ENCODE peak calls at places on chromosome X, in seven cellular contexts. N, O, V, X, G, M and W are unnamed samples.

GRCh38 chrX:144810539-144810938 is 436.8 kb upstream of the SPANXN1 start:
- DNase-seq in N (no peak), O (no peak), V (no peak), X (no peak), G (no peak), M (no peak), W (no peak)

GRCh38 chrX:94831364-94831763 is 1157.4 kb downstream of the FAM133A start:
- DNase-seq in N (peak), O (no peak), V (no peak), X (no peak), G (no peak), M (no peak), W (no peak)

GRCh38 chrX:130848763-130849162 is 54.2 kb downstream of the ENOX2 start:
- DNase-seq in N (no peak), O (no peak), V (no peak), X (no peak), G (no peak), M (no peak), W (no peak)

GRCh38 chrX:123562342-123563146 is 170.3 kb downstream of the THOC2 start:
- DNase-seq in N (no peak), O (no peak), V (no peak), X (no peak), G (no peak), M (no peak), W (no peak)

GRCh38 chrX:134469481-134469880 is 9.5 kb downstream of the HPRT1 start:
- DNase-seq in N (peak), O (no peak), V (no peak), X (no peak), G (no peak), M (no peak), W (no peak)

GRCh38 chrX:46630141-46630540 is 56.6 kb downstream of the CHST7 start:
- DNase-seq in N (peak), O (no peak), V (no peak), X (no peak), G (no peak), M (no peak), W (no peak)

GRCh38 chrX:21723097-21723496 is 34.8 kb downstream of the SMPX start:
- DNase-seq in N (peak), O (no peak), V (no peak), X (no peak), G (no peak), M (no peak), W (no peak)

GRCh38 chrX:154750301-154751120 is at the start of gene GAB3:
- DNase-seq in N (no peak), O (peak), V (no peak), X (peak), G (peak), M (peak), W (peak)

GRCh38 chrX:140346711-140347110 is 158.2 kb downstream of the SOX3 start:
- DNase-seq in N (no peak), O (no peak), V (no peak), X (no peak), G (no peak), M (no peak), W (no peak)

GRCh38 chrX:13690836-13691235 is 1.9 kb downstream of the RAB9A start:
- DNase-seq in N (peak), O (no peak), V (no peak), X (peak), G (no peak), M (no peak), W (no peak)

GRCh38 chrX:130793966-130794365 is 109.0 kb downstream of the ENOX2 start:
- DNase-seq in N (no peak), O (no peak), V (no peak), X (no peak), G (no peak), M (no peak), W (no peak)

GRCh38 chrX:130085551-130085986 is 24.7 kb downstream of the ELF4 start:
- DNase-seq in N (no peak), O (no peak), V (no peak), X (no peak), G (no peak), M (no peak), W (no peak)

GRCh38 chrX:16963216-16963615 is 16.8 kb downstream of the REPS2 start:
- DNase-seq in N (no peak), O (no peak), V (no peak), X (no peak), G (no peak), M (no peak), W (no peak)

GRCh38 chrX:34918856-34919255 is 23.7 kb upstream of the FAM47B start:
- DNase-seq in N (peak), O (peak), V (no peak), X (no peak), G (no peak), M (peak), W (no peak)

GRCh38 chrX:140502491-140503229 is 2.2 kb downstream of the SOX3 start:
- DNase-seq in N (no peak), O (no peak), V (no peak), X (no peak), G (no peak), M (no peak), W (no peak)

GRCh38 chrX:44330227-44330626 is 13.2 kb downstream of the EFHC2 start:
- DNase-seq in N (no peak), O (no peak), V (no peak), X (no peak), G (no peak), M (no peak), W (no peak)

GRCh38 chrX:13747836-13748235 is 13.3 kb downstream of the OFD1 start:
- DNase-seq in N (peak), O (peak), V (no peak), X (peak), G (no peak), M (peak), W (no peak)

GRCh38 chrX:110791206-110791605 is 4.4 kb downstream of the CHRDL1 start:
- DNase-seq in N (no peak), O (no peak), V (no peak), X (no peak), G (no peak), M (no peak), W (no peak)

GRCh38 chrX:8103655-8104054 is 67.4 kb downstream of the VCX2 start:
- DNase-seq in N (no peak), O (no peak), V (no peak), X (no peak), G (no peak), M (no peak), W (no peak)

GRCh38 chrX:135463937-135464336 is 42.2 kb downstream of the SMIM10L2A start:
- DNase-seq in N (peak), O (no peak), V (no peak), X (no peak), G (no peak), M (no peak), W (no peak)

GRCh38 chrX:149073464-149073863 is 431.6 kb downstream of the IDS start:
- DNase-seq in N (no peak), O (no peak), V (no peak), X (no peak), G (no peak), M (no peak), W (no peak)

GRCh38 chrX:20270557-20270880 is 3.8 kb upstream of the RPS6KA3 start:
- DNase-seq in N (peak), O (no peak), V (no peak), X (no peak), G (no peak), M (no peak), W (no peak)

GRCh38 chrX:101025126-101025525 is 26.8 kb downstream of the TRMT2B start:
- DNase-seq in N (peak), O (no peak), V (no peak), X (no peak), G (no peak), M (no peak), W (no peak)

GRCh38 chrX:96394566-96394965 is 290.1 kb upstream of the DIAPH2 start:
- DNase-seq in N (peak), O (peak), V (no peak), X (no peak), G (no peak), M (no peak), W (no peak)

GRCh38 chrX:75061701-75062100 is 94.4 kb downstream of the ABCB7 start:
- DNase-seq in N (peak), O (no peak), V (no peak), X (no peak), G (no peak), M (no peak), W (no peak)

GRCh38 chrX:40543661-40544328 is 37.0 kb upstream of the ATP6AP2 start:
- DNase-seq in N (peak), O (peak), V (no peak), X (peak), G (no peak), M (peak), W (no peak)

GRCh38 chrX:71999535-71999934 is 88.9 kb downstream of the NHSL2 start:
- DNase-seq in N (no peak), O (no peak), V (no peak), X (no peak), G (no peak), M (no peak), W (no peak)

GRCh38 chrX:40544343-40545250 is 36.2 kb upstream of the ATP6AP2 start:
- DNase-seq in N (peak), O (no peak), V (no peak), X (no peak), G (no peak), M (peak), W (no peak)

GRCh38 chrX:126141014-126141413 is 25.1 kb downstream of the DCAF12L2 start:
- DNase-seq in N (no peak), O (no peak), V (no peak), X (no peak), G (no peak), M (no peak), W (no peak)

DNA sequence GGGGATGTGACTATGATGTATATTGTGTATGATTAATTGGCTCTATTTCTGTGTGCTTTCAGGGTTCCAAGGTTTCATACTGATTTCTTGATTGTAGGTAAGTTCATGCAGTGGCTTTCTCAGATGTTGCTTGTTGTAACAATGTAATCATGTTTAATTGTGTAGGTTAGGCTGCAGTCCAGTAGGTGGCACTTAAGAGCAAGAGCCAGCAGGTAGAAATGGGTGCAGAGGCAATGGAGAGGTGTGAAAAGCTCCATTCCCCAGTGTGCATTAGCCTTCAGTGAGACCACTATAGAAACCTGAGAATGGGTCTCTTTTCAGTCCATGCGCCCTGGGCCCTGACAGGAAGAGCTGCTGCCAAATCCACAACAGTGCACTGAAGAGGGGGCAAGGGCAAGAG is 28.2 kb downstream of the DCAF12L2 start:
- DNase-seq in N (no peak), O (peak), V (no peak), X (no peak), G (no peak), M (no peak), W (no peak)
- TF ChIP-seq CTCF in N (peak), O (no peak), V (no peak), X (no peak), G (no peak), M (peak), W (no peak)

GRCh38 chrX:133007458-133007857 is 49.0 kb upstream of the HS6ST2 start:
- DNase-seq in N (no peak), O (no peak), V (no peak), X (no peak), G (no peak), M (no peak), W (no peak)

GRCh38 chrX:133005616-133006015 is 47.2 kb upstream of the HS6ST2 start:
- DNase-seq in N (no peak), O (no peak), V (no peak), X (no peak), G (no peak), M (no peak), W (no peak)

DNA sequence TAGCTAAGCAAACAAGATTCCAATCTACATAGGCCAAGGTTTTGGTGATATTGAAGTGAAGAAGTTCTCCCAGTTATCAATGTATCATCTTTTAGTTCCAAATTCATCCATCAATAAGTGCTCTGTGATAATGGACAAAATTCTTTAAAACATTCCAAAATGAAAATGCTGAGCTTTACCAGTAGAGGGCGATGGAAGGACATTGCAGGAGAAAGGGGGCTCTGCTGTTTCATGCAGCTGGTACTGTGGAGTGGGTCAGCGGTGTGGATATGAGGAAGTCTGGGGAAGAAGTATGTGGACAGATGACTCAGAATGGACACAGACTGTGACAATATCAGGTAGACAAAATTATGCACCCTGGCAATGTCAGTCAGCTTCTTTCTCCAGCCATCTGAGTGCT is 46.6 kb upstream of the HS6ST2 start:
- DNase-seq in N (peak), O (no peak), V (no peak), X (no peak), G (no peak), M (no peak), W (no peak)
- TF ChIP-seq CTCF in N (peak), O (no peak), V (peak), X (no peak), G (peak), M (peak), W (peak)

DNA sequence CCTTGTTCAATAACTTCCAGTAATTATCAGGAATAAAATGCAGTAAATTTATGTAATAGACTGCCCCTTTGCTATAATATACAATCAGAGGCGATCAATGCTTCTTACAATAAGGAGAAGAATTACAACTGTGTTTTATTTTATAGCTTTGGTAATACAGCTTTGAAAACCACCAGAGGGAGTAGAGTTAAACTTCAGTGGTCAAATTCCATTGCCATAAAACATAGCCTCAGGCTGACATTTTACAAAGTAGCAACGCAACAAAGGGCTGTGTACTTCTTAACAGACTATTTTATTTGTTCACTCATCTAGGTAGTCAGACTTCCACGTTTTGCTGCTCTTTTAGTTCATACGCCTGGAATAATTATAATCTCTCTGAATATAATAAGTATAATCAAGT is 58.5 kb downstream of the TEX13C start:
- DNase-seq in N (no peak), O (no peak), V (no peak), X (no peak), G (no peak), M (no peak), W (no peak)
- TF ChIP-seq CTCF in N (no peak), O (no peak), V (no peak), X (no peak), G (no peak), M (no peak), W (no peak)

DNA sequence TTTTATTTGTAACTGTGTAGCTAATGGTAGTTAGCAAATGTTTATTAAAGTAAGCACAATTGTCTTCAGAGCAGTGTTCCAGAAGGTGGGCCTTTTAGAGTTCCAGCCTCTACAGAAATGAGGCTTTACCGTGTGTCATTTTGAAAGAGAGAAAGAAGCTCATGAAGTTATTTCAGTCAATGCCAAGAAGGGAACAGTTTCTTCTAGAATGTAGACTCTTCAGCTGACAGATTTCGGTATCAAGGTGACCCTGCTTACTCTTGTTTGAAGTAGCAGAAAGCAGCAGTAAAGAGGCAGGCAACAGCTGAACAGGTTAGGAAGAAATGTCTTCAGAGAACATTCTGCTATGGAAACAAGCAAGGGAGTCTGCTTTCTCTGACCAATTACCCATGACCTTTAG is 93.6 kb downstream of the TASL start:
- DNase-seq in N (no peak), O (no peak), V (no peak), X (no peak), G (no peak), M (no peak), W (no peak)
- TF ChIP-seq CTCF in N (no peak), O (no peak), V (no peak), X (no peak), G (no peak), M (no peak), W (no peak)

GRCh38 chrX:15143050-15143824 is 126.6 kb downstream of the ASB9 start:
- DNase-seq in N (peak), O (peak), V (no peak), X (peak), G (peak), M (peak), W (no peak)

GRCh38 chrX:15142084-15142715 is 127.7 kb downstream of the ASB9 start:
- DNase-seq in N (no peak), O (no peak), V (no peak), X (no peak), G (no peak), M (no peak), W (no peak)

GRCh38 chrX:15150578-15150977 is 119.3 kb downstream of the ASB9 start:
- DNase-seq in N (no peak), O (no peak), V (no peak), X (no peak), G (no peak), M (no peak), W (no peak)

GRCh38 chrX:15143825-15144121 is 126.1 kb downstream of the ASB9 start:
- DNase-seq in N (no peak), O (no peak), V (no peak), X (no peak), G (no peak), M (no peak), W (no peak)

DNA sequence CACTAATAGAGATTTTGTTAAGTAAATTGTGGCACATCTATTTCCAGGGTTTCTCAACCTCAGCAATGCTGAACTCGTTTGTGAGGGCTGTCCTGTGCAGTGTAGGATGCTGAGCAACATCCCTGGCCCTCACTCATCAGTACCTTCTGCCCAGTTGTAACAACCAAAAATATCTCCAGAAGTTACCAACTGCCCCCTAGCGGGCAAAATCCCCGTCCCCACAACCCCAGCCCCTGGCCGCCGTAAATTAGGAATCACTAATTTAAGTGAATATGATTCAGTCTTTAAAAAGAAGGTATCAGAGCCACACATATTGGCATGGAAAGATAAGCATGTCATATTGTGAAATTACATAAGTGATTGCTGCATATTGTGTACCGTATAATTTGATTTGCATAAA is 123.4 kb downstream of the ASB9 start:
- DNase-seq in N (peak), O (peak), V (no peak), X (peak), G (no peak), M (peak), W (no peak)
- TF ChIP-seq CTCF in N (peak), O (no peak), V (no peak), X (no peak), G (peak), M (peak), W (no peak)